ENCODE peak calls at places on chromosome 15, in nine cellular contexts. One of them, this sample, is unnamed.

GRCh38 chr15:62119224-62119925 is 45.7 kb downstream of the C2CD4B start:
- DNase-seq in IMR-90: peak
- DNase-seq in foreskin fibroblast: peak
- DNase-seq in GM13976: no peak
- DNase-seq in AG09309: peak
- DNase-seq in fibroblast of lung: peak
- DNase-seq in GM12865: peak
- DNase-seq in GM20000: no peak
- DNase-seq in PC-9: peak
- DNase-seq in this sample: no peak

GRCh38 chr15:73246411-73246810 is 122.3 kb downstream of the HCN4 start:
- DNase-seq in IMR-90: no peak
- DNase-seq in foreskin fibroblast: no peak
- DNase-seq in GM13976: no peak
- DNase-seq in AG09309: no peak
- DNase-seq in fibroblast of lung: no peak
- DNase-seq in GM12865: no peak
- DNase-seq in GM20000: no peak
- DNase-seq in PC-9: no peak
- DNase-seq in this sample: no peak

GRCh38 chr15:66841953-66842681 is 140.1 kb downstream of the SMAD6 start:
- DNase-seq in IMR-90: peak
- DNase-seq in foreskin fibroblast: peak
- DNase-seq in GM13976: no peak
- DNase-seq in AG09309: peak
- DNase-seq in fibroblast of lung: peak
- DNase-seq in GM12865: no peak
- DNase-seq in GM20000: no peak
- DNase-seq in PC-9: peak
- DNase-seq in this sample: peak

GRCh38 chr15:79209690-79210089 is 72.8 kb upstream of the ANKRD34C start:
- DNase-seq in IMR-90: no peak
- DNase-seq in foreskin fibroblast: no peak
- DNase-seq in GM13976: no peak
- DNase-seq in AG09309: no peak
- DNase-seq in fibroblast of lung: no peak
- DNase-seq in GM12865: no peak
- DNase-seq in GM20000: no peak
- DNase-seq in PC-9: no peak
- DNase-seq in this sample: no peak

GRCh38 chr15:56763082-56763481 is 29.8 kb upstream of the ZNF280D start:
- DNase-seq in IMR-90: no peak
- DNase-seq in foreskin fibroblast: no peak
- DNase-seq in GM13976: no peak
- DNase-seq in AG09309: no peak
- DNase-seq in fibroblast of lung: no peak
- DNase-seq in GM12865: no peak
- DNase-seq in GM20000: no peak
- DNase-seq in PC-9: no peak
- DNase-seq in this sample: no peak

GRCh38 chr15:79702621-79703020 is 194.2 kb downstream of the MTHFS start:
- DNase-seq in IMR-90: no peak
- DNase-seq in foreskin fibroblast: no peak
- DNase-seq in GM13976: no peak
- DNase-seq in AG09309: no peak
- DNase-seq in fibroblast of lung: peak
- DNase-seq in GM12865: no peak
- DNase-seq in GM20000: no peak
- DNase-seq in PC-9: no peak
- DNase-seq in this sample: no peak

GRCh38 chr15:89462198-89462912 is 34.0 kb downstream of the RHCG start:
- DNase-seq in IMR-90: peak
- DNase-seq in foreskin fibroblast: no peak
- DNase-seq in GM13976: no peak
- DNase-seq in AG09309: no peak
- DNase-seq in fibroblast of lung: peak
- DNase-seq in GM12865: peak
- DNase-seq in GM20000: no peak
- DNase-seq in PC-9: no peak
- DNase-seq in this sample: no peak

GRCh38 chr15:69490356-69491050 is 37.9 kb downstream of the RPLP1 start:
- DNase-seq in IMR-90: no peak
- DNase-seq in foreskin fibroblast: no peak
- DNase-seq in GM13976: no peak
- DNase-seq in AG09309: no peak
- DNase-seq in fibroblast of lung: no peak
- DNase-seq in GM12865: no peak
- DNase-seq in GM20000: no peak
- DNase-seq in PC-9: no peak
- DNase-seq in this sample: no peak

GRCh38 chr15:95024388-95024787 is 793.0 kb downstream of the MCTP2 start:
- DNase-seq in IMR-90: peak
- DNase-seq in foreskin fibroblast: peak
- DNase-seq in GM13976: no peak
- DNase-seq in AG09309: no peak
- DNase-seq in fibroblast of lung: peak
- DNase-seq in GM12865: no peak
- DNase-seq in GM20000: no peak
- DNase-seq in PC-9: no peak
- DNase-seq in this sample: no peak

GRCh38 chr15:79132361-79132760 is 41.8 kb upstream of the RASGRF1 start:
- DNase-seq in IMR-90: no peak
- DNase-seq in foreskin fibroblast: no peak
- DNase-seq in GM13976: no peak
- DNase-seq in AG09309: no peak
- DNase-seq in fibroblast of lung: no peak
- DNase-seq in GM12865: no peak
- DNase-seq in GM20000: no peak
- DNase-seq in PC-9: no peak
- DNase-seq in this sample: no peak

GRCh38 chr15:23910030-23910429 is 222.9 kb upstream of the NDN start:
- DNase-seq in IMR-90: no peak
- DNase-seq in foreskin fibroblast: no peak
- DNase-seq in GM13976: no peak
- DNase-seq in AG09309: no peak
- DNase-seq in fibroblast of lung: no peak
- DNase-seq in GM12865: no peak
- DNase-seq in GM20000: no peak
- DNase-seq in PC-9: no peak
- DNase-seq in this sample: no peak
- TF ChIP-seq CTCF in IMR-90: no peak
- TF ChIP-seq CTCF in foreskin fibroblast: no peak
- TF ChIP-seq CTCF in GM13976: no peak
- TF ChIP-seq CTCF in AG09309: no peak
- TF ChIP-seq CTCF in fibroblast of lung: no peak
- TF ChIP-seq CTCF in GM12865: no peak
- TF ChIP-seq CTCF in GM20000: no peak
- TF ChIP-seq CTCF in PC-9: no peak
- TF ChIP-seq CTCF in this sample: no peak

DNA sequence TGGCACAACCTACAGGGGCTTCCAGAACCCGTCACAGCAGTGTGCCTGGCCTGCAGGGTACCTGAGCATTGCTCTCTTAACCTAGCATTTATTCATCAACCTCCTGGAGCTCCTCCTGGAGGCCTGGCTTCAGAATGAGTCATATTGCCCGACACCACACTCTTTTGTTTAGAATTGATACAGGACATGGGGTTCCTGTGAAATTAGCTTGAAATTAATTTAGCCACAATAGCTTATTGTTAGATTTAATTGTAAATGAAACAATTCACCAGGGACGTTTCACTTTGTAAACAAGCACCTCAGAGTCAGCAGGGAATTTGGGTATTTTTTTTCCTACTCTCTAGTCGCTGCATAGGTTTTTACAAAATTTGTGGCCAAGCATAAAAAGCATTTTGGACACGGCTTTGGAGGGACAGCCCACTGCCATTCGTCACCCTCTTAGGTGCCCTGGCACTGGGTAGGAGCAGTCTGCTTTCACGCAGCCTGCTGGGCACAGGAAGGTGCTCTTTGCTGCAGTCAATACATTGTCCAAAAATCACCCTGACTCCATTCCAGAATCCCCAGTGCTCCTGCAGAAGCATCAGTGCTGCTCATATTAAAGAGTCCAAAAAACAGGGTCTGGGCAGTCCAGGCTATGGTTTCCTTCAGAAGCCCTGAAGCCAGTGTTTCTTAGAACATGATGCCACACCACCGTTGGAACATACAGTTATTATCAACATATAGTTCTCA is 60.8 kb upstream of the MEF2A start:
- DNase-seq in IMR-90: peak
- DNase-seq in foreskin fibroblast: peak
- DNase-seq in GM13976: no peak
- DNase-seq in AG09309: no peak
- DNase-seq in fibroblast of lung: peak
- DNase-seq in GM12865: peak
- DNase-seq in GM20000: peak
- DNase-seq in PC-9: peak
- DNase-seq in this sample: peak
- TF ChIP-seq CTCF in IMR-90: no peak
- TF ChIP-seq CTCF in foreskin fibroblast: no peak
- TF ChIP-seq CTCF in GM13976: peak
- TF ChIP-seq CTCF in AG09309: peak
- TF ChIP-seq CTCF in fibroblast of lung: no peak
- TF ChIP-seq CTCF in GM12865: peak
- TF ChIP-seq CTCF in GM20000: peak
- TF ChIP-seq CTCF in PC-9: no peak
- TF ChIP-seq CTCF in this sample: peak

GRCh38 chr15:99981223-99981647 is 248.0 kb upstream of the LYSMD4 start:
- DNase-seq in IMR-90: no peak
- DNase-seq in foreskin fibroblast: no peak
- DNase-seq in GM13976: no peak
- DNase-seq in AG09309: no peak
- DNase-seq in fibroblast of lung: peak
- DNase-seq in GM12865: no peak
- DNase-seq in GM20000: no peak
- DNase-seq in PC-9: no peak
- DNase-seq in this sample: no peak
- TF ChIP-seq CTCF in IMR-90: no peak
- TF ChIP-seq CTCF in foreskin fibroblast: no peak
- TF ChIP-seq CTCF in GM13976: no peak
- TF ChIP-seq CTCF in AG09309: no peak
- TF ChIP-seq CTCF in fibroblast of lung: no peak
- TF ChIP-seq CTCF in GM12865: no peak
- TF ChIP-seq CTCF in GM20000: no peak
- TF ChIP-seq CTCF in PC-9: no peak
- TF ChIP-seq CTCF in this sample: no peak

DNA sequence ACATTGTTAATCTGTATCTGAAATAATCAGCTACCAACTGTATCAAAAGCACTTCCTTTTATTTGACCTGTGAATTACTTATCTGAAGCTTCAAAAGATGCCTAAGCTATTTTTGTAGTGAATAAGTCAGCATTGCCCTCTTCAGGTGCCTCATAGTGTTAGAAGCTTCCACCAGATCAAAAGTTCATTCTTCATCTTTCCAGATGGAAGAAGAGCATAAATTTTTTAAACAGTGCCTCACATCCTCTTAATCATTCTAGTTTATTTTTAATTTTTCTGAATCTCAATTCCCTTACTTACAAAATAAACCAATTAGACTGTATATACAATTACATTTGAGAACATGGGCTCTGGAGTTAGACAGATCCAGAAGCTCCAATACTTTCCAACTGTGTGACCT is 65.0 kb downstream of the MYO5A start:
- DNase-seq in IMR-90: peak
- DNase-seq in foreskin fibroblast: peak
- DNase-seq in GM13976: peak
- DNase-seq in AG09309: no peak
- DNase-seq in fibroblast of lung: peak
- DNase-seq in GM12865: peak
- DNase-seq in GM20000: peak
- DNase-seq in PC-9: no peak
- DNase-seq in this sample: peak
- TF ChIP-seq CTCF in IMR-90: no peak
- TF ChIP-seq CTCF in foreskin fibroblast: no peak
- TF ChIP-seq CTCF in GM13976: peak
- TF ChIP-seq CTCF in AG09309: peak
- TF ChIP-seq CTCF in fibroblast of lung: no peak
- TF ChIP-seq CTCF in GM12865: peak
- TF ChIP-seq CTCF in GM20000: no peak
- TF ChIP-seq CTCF in PC-9: no peak
- TF ChIP-seq CTCF in this sample: peak

DNA sequence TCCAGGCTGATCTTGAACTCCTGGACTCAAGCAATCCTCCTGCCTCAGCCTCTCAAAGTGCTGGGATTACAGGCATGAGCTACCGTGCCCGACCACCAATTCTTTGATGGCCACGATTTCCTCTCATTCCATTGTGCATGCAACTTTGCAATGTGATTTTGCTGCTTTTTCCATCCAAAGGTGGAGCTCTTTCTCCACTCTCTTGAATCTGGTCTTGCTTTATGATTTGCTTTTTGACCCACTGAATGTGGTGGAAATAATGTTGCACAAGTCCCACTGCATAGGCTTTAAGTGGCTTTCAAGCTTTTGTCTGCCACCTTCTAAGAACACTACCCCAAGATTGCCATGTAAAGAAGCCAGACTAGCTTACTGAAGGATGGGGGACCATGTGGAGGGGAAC is 10.6 kb downstream of the RPS27L start:
- DNase-seq in IMR-90: peak
- DNase-seq in foreskin fibroblast: peak
- DNase-seq in GM13976: no peak
- DNase-seq in AG09309: no peak
- DNase-seq in fibroblast of lung: peak
- DNase-seq in GM12865: no peak
- DNase-seq in GM20000: no peak
- DNase-seq in PC-9: no peak
- DNase-seq in this sample: no peak
- TF ChIP-seq CTCF in IMR-90: peak
- TF ChIP-seq CTCF in foreskin fibroblast: peak
- TF ChIP-seq CTCF in GM13976: no peak
- TF ChIP-seq CTCF in AG09309: peak
- TF ChIP-seq CTCF in fibroblast of lung: no peak
- TF ChIP-seq CTCF in GM12865: no peak
- TF ChIP-seq CTCF in GM20000: no peak
- TF ChIP-seq CTCF in PC-9: no peak
- TF ChIP-seq CTCF in this sample: no peak

GRCh38 chr15:88258021-88258641 is 1.6 kb upstream of the NTRK3 start:
- DNase-seq in IMR-90: no peak
- DNase-seq in foreskin fibroblast: no peak
- DNase-seq in GM13976: no peak
- DNase-seq in AG09309: no peak
- DNase-seq in fibroblast of lung: peak
- DNase-seq in GM12865: no peak
- DNase-seq in GM20000: no peak
- DNase-seq in PC-9: no peak
- DNase-seq in this sample: no peak
- TF ChIP-seq CTCF in IMR-90: no peak
- TF ChIP-seq CTCF in foreskin fibroblast: peak
- TF ChIP-seq CTCF in GM13976: peak
- TF ChIP-seq CTCF in AG09309: peak
- TF ChIP-seq CTCF in fibroblast of lung: no peak
- TF ChIP-seq CTCF in GM12865: peak
- TF ChIP-seq CTCF in GM20000: peak
- TF ChIP-seq CTCF in PC-9: no peak
- TF ChIP-seq CTCF in this sample: no peak

GRCh38 chr15:40955930-40956542 is 2.8 kb downstream of the CHAC1 start:
- DNase-seq in IMR-90: peak
- DNase-seq in foreskin fibroblast: peak
- DNase-seq in GM13976: no peak
- DNase-seq in AG09309: no peak
- DNase-seq in fibroblast of lung: no peak
- DNase-seq in GM12865: no peak
- DNase-seq in GM20000: no peak
- DNase-seq in PC-9: no peak
- DNase-seq in this sample: no peak
- TF ChIP-seq CTCF in IMR-90: no peak
- TF ChIP-seq CTCF in foreskin fibroblast: no peak
- TF ChIP-seq CTCF in GM13976: no peak
- TF ChIP-seq CTCF in AG09309: no peak
- TF ChIP-seq CTCF in fibroblast of lung: no peak
- TF ChIP-seq CTCF in GM12865: no peak
- TF ChIP-seq CTCF in GM20000: no peak
- TF ChIP-seq CTCF in PC-9: no peak
- TF ChIP-seq CTCF in this sample: no peak